ENCODE peak calls at places on chromosomes 7 and 10, in six cellular contexts. One of them, this sample, is unnamed.

GRCh38 chr10:123967626-123968243 is 76.1 kb upstream of the CPXM2 start:
- DNase-seq in HFF-Myc: no peak
- DNase-seq in upper lobe of left lung: peak
- DNase-seq in psoas muscle: peak
- DNase-seq in ascending aorta: no peak
- DNase-seq in progenitor cell of endocrine pancreas: peak
- DNase-seq in this sample: peak

GRCh38 chr10:131577786-131578471 is 266.4 kb upstream of the TCERG1L start:
- DNase-seq in ascending aorta: no peak
- DNase-seq in progenitor cell of endocrine pancreas: no peak
- DNase-seq in HFF-Myc: no peak
- DNase-seq in psoas muscle: no peak
- DNase-seq in upper lobe of left lung: no peak
- DNase-seq in this sample: no peak

GRCh38 chr7:36348771-36349170 is 40.9 kb upstream of the ANLN start:
- DNase-seq in progenitor cell of endocrine pancreas: no peak
- DNase-seq in HFF-Myc: no peak
- DNase-seq in upper lobe of left lung: no peak
- DNase-seq in ascending aorta: no peak
- DNase-seq in psoas muscle: no peak
- DNase-seq in this sample: no peak

GRCh38 chr7:84637568-84638338 is 443.2 kb upstream of the SEMA3A start:
- DNase-seq in upper lobe of left lung: no peak
- DNase-seq in ascending aorta: no peak
- DNase-seq in psoas muscle: no peak
- DNase-seq in HFF-Myc: peak
- DNase-seq in progenitor cell of endocrine pancreas: no peak
- DNase-seq in this sample: no peak

GRCh38 chr7:34165927-34166550 is 260.7 kb downstream of the BMPER start:
- DNase-seq in upper lobe of left lung: no peak
- DNase-seq in HFF-Myc: no peak
- DNase-seq in progenitor cell of endocrine pancreas: no peak
- DNase-seq in ascending aorta: no peak
- DNase-seq in psoas muscle: no peak
- DNase-seq in this sample: no peak

GRCh38 chr7:8201846-8202441 is 60.0 kb downstream of the ICA1 start:
- DNase-seq in upper lobe of left lung: no peak
- DNase-seq in progenitor cell of endocrine pancreas: no peak
- DNase-seq in psoas muscle: no peak
- DNase-seq in HFF-Myc: no peak
- DNase-seq in ascending aorta: no peak
- DNase-seq in this sample: no peak

GRCh38 chr7:149624006-149624405 is 126.4 kb upstream of the ZNF746 start:
- DNase-seq in progenitor cell of endocrine pancreas: peak
- DNase-seq in HFF-Myc: no peak
- DNase-seq in psoas muscle: peak
- DNase-seq in upper lobe of left lung: no peak
- DNase-seq in ascending aorta: no peak
- DNase-seq in this sample: peak

GRCh38 chr7:132063800-132064199 is 507.4 kb upstream of the PODXL start:
- DNase-seq in upper lobe of left lung: no peak
- DNase-seq in psoas muscle: no peak
- DNase-seq in progenitor cell of endocrine pancreas: no peak
- DNase-seq in HFF-Myc: no peak
- DNase-seq in ascending aorta: no peak
- DNase-seq in this sample: no peak

GRCh38 chr7:79877874-79878465 is 256.7 kb upstream of the GNAI1 start:
- DNase-seq in HFF-Myc: no peak
- DNase-seq in ascending aorta: no peak
- DNase-seq in psoas muscle: no peak
- DNase-seq in upper lobe of left lung: no peak
- DNase-seq in progenitor cell of endocrine pancreas: no peak
- DNase-seq in this sample: no peak

GRCh38 chr10:132207536-132208488 is 21.1 kb downstream of the DPYSL4 start:
- DNase-seq in HFF-Myc: no peak
- DNase-seq in ascending aorta: no peak
- DNase-seq in progenitor cell of endocrine pancreas: no peak
- DNase-seq in upper lobe of left lung: peak
- DNase-seq in psoas muscle: no peak
- DNase-seq in this sample: no peak

GRCh38 chr7:149644754-149645153 is 128.6 kb downstream of the ZNF467 start:
- DNase-seq in ascending aorta: no peak
- DNase-seq in progenitor cell of endocrine pancreas: no peak
- DNase-seq in psoas muscle: no peak
- DNase-seq in HFF-Myc: no peak
- DNase-seq in upper lobe of left lung: no peak
- DNase-seq in this sample: no peak

GRCh38 chr10:70493660-70494234 is 15.2 kb downstream of the PALD1 start:
- DNase-seq in progenitor cell of endocrine pancreas: peak
- DNase-seq in ascending aorta: no peak
- DNase-seq in psoas muscle: no peak
- DNase-seq in HFF-Myc: no peak
- DNase-seq in upper lobe of left lung: no peak
- DNase-seq in this sample: no peak

GRCh38 chr10:126407831-126408230 is 19.6 kb upstream of the ADAM12 start:
- DNase-seq in upper lobe of left lung: no peak
- DNase-seq in progenitor cell of endocrine pancreas: no peak
- DNase-seq in HFF-Myc: no peak
- DNase-seq in ascending aorta: no peak
- DNase-seq in psoas muscle: no peak
- DNase-seq in this sample: no peak

GRCh38 chr7:30510124-30511074 is 5.8 kb upstream of the GGCT start:
- DNase-seq in HFF-Myc: peak
- DNase-seq in progenitor cell of endocrine pancreas: no peak
- DNase-seq in upper lobe of left lung: no peak
- DNase-seq in psoas muscle: no peak
- DNase-seq in ascending aorta: no peak
- DNase-seq in this sample: no peak

GRCh38 chr7:49522111-49522510 is 251.3 kb upstream of the VWC2 start:
- DNase-seq in progenitor cell of endocrine pancreas: no peak
- DNase-seq in psoas muscle: no peak
- DNase-seq in HFF-Myc: no peak
- DNase-seq in upper lobe of left lung: no peak
- DNase-seq in ascending aorta: no peak
- DNase-seq in this sample: no peak

GRCh38 chr10:103661198-103661950 is 167.9 kb downstream of the NEURL1 start:
- DNase-seq in progenitor cell of endocrine pancreas: no peak
- DNase-seq in HFF-Myc: peak
- DNase-seq in upper lobe of left lung: peak
- DNase-seq in psoas muscle: peak
- DNase-seq in ascending aorta: peak
- DNase-seq in this sample: no peak

GRCh38 chr10:108230478-108231170 is 1066.1 kb upstream of the SORCS1 start:
- DNase-seq in psoas muscle: no peak
- DNase-seq in HFF-Myc: no peak
- DNase-seq in ascending aorta: no peak
- DNase-seq in upper lobe of left lung: no peak
- DNase-seq in progenitor cell of endocrine pancreas: no peak
- DNase-seq in this sample: no peak

GRCh38 chr10:115706482-115707076 is 566.4 kb downstream of the GFRA1 start:
- DNase-seq in ascending aorta: no peak
- DNase-seq in progenitor cell of endocrine pancreas: no peak
- DNase-seq in psoas muscle: no peak
- DNase-seq in upper lobe of left lung: no peak
- DNase-seq in HFF-Myc: peak
- DNase-seq in this sample: no peak

GRCh38 chr10:115711306-115711705 is 561.7 kb downstream of the GFRA1 start:
- DNase-seq in ascending aorta: no peak
- DNase-seq in progenitor cell of endocrine pancreas: no peak
- DNase-seq in HFF-Myc: no peak
- DNase-seq in psoas muscle: no peak
- DNase-seq in upper lobe of left lung: no peak
- DNase-seq in this sample: no peak

GRCh38 chr10:115710136-115710535 is 562.9 kb downstream of the GFRA1 start:
- DNase-seq in HFF-Myc: no peak
- DNase-seq in ascending aorta: no peak
- DNase-seq in psoas muscle: no peak
- DNase-seq in upper lobe of left lung: no peak
- DNase-seq in progenitor cell of endocrine pancreas: no peak
- DNase-seq in this sample: no peak
- TF ChIP-seq CTCF in HFF-Myc: no peak
- TF ChIP-seq CTCF in ascending aorta: no peak
- TF ChIP-seq CTCF in psoas muscle: no peak
- TF ChIP-seq CTCF in upper lobe of left lung: no peak
- TF ChIP-seq CTCF in progenitor cell of endocrine pancreas: peak
- TF ChIP-seq CTCF in this sample: no peak

DNA sequence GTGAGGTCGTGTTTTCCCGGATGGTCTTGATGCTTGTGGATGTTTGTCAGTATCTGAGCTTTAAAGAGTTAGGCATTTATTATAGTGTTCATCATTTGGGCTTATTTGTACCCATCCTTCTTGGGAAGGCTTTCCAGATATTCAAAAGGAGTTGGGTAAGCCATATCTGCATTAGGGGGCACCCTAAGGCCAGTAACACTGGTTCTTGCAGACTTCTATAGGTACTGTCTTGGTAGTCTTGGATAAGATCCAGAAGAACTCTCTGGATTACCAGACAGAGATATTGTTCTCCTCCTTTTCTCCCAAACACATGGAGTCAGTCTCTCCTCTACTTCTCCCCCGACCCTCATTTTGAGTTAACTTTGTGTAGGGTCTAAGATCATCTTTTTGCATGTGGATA is 92.8 kb downstream of the SDK1 start:
- DNase-seq in psoas muscle: no peak
- DNase-seq in upper lobe of left lung: no peak
- DNase-seq in HFF-Myc: no peak
- DNase-seq in progenitor cell of endocrine pancreas: no peak
- DNase-seq in ascending aorta: no peak
- DNase-seq in this sample: no peak
- TF ChIP-seq CTCF in psoas muscle: no peak
- TF ChIP-seq CTCF in upper lobe of left lung: no peak
- TF ChIP-seq CTCF in HFF-Myc: no peak
- TF ChIP-seq CTCF in progenitor cell of endocrine pancreas: no peak
- TF ChIP-seq CTCF in ascending aorta: no peak
- TF ChIP-seq CTCF in this sample: no peak

GRCh38 chr7:154915600-154915999 is 87.3 kb downstream of the PAXIP1 start:
- DNase-seq in HFF-Myc: no peak
- DNase-seq in progenitor cell of endocrine pancreas: no peak
- DNase-seq in ascending aorta: no peak
- DNase-seq in upper lobe of left lung: no peak
- DNase-seq in psoas muscle: no peak
- DNase-seq in this sample: no peak

GRCh38 chr7:154913645-154914579 is 89.0 kb downstream of the PAXIP1 start:
- DNase-seq in ascending aorta: peak
- DNase-seq in progenitor cell of endocrine pancreas: peak
- DNase-seq in HFF-Myc: peak
- DNase-seq in psoas muscle: peak
- DNase-seq in upper lobe of left lung: peak
- DNase-seq in this sample: peak

GRCh38 chr7:154916381-154917213 is 86.3 kb downstream of the PAXIP1 start:
- DNase-seq in HFF-Myc: no peak
- DNase-seq in psoas muscle: no peak
- DNase-seq in ascending aorta: no peak
- DNase-seq in progenitor cell of endocrine pancreas: no peak
- DNase-seq in upper lobe of left lung: peak
- DNase-seq in this sample: no peak

GRCh38 chr7:154912921-154913644 is 89.8 kb downstream of the PAXIP1 start:
- DNase-seq in upper lobe of left lung: no peak
- DNase-seq in psoas muscle: no peak
- DNase-seq in progenitor cell of endocrine pancreas: no peak
- DNase-seq in HFF-Myc: no peak
- DNase-seq in ascending aorta: no peak
- DNase-seq in this sample: no peak

DNA sequence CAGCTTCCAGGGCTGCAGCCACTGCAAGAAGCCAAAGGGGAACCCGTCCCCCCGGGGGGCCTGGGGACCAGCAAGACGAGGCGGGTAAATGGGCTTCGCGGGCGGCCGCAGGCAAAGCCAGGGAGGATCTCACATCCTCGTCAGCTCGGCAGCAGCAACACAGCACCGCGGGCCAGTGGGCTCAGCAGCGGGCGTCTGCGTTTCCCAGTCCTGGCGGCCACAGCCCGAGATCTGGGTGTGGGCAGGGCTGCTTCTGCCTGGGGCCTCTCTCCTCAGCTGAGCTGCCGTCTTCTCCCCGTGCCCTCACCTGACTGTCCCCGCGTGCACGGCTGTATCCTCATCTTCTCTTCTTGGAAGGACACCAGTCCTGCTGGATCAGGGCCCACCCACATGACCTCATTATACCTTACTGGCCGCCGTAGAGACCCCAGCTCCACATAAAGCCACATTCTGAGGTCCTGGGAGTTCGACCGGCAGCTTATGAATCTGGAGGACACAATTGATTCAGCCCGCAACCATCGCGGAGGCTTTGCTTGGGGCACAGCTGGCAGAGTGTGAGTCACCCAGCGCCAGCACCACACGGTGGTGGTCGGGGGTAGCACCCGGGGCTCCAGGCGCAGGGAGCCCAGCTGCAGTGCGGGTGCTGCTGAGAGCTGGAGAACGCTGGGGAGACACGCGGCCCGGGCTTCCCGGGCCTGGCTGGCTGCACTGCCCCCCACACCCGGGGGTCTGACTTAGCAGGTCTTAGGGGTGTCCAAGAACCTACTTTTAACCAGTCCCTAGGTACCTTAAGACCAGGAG is 88.1 kb downstream of the PAXIP1 start:
- DNase-seq in psoas muscle: no peak
- DNase-seq in ascending aorta: no peak
- DNase-seq in progenitor cell of endocrine pancreas: no peak
- DNase-seq in upper lobe of left lung: peak
- DNase-seq in HFF-Myc: no peak
- DNase-seq in this sample: no peak
- TF ChIP-seq CTCF in psoas muscle: no peak
- TF ChIP-seq CTCF in ascending aorta: no peak
- TF ChIP-seq CTCF in progenitor cell of endocrine pancreas: no peak
- TF ChIP-seq CTCF in upper lobe of left lung: no peak
- TF ChIP-seq CTCF in HFF-Myc: no peak
- TF ChIP-seq CTCF in this sample: no peak

DNA sequence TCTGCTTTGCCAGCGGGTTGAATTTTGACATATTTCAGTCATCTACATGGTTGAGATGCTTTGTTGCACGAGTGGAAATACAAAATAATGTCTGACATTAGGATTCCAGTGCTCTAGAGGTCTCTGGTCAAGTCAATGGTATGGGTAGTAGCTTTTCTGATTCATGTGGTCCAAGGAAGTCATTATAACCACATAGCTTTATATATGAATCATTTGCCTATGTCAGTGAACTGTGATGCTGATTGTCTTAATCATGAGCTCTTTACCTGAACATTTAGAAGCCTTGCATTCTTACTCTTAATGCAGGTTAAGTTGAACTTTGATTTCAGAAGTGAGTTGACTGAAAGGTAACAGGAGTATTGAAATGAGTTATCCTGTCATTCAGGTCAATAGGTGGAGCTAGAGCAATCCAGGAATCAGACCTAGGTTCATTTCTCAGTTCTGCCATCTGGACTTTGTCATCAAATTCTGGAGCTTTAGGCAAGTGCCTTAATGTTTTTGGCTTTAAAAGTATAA is 3.3 kb downstream of the MAPK8 start:
- DNase-seq in progenitor cell of endocrine pancreas: no peak
- DNase-seq in psoas muscle: no peak
- DNase-seq in ascending aorta: no peak
- DNase-seq in upper lobe of left lung: no peak
- DNase-seq in HFF-Myc: no peak
- DNase-seq in this sample: no peak
- TF ChIP-seq CTCF in progenitor cell of endocrine pancreas: peak
- TF ChIP-seq CTCF in psoas muscle: peak
- TF ChIP-seq CTCF in ascending aorta: no peak
- TF ChIP-seq CTCF in upper lobe of left lung: no peak
- TF ChIP-seq CTCF in HFF-Myc: no peak
- TF ChIP-seq CTCF in this sample: no peak

This sample was measured in natural killer cell.